ENCODE peak calls at places on chromosome 7, in ten cellular contexts. O is lower lobe of right lung, N is B cell, T is foreskin fibroblast, I is stomach, P is H1, A is cardiac muscle cell, H is GM20000, Y is PC-9, V is tibial nerve. F is an unnamed sample.
A peak's percentile ranks its signal among the peaks of the same experiment; 100 is the strongest.

GRCh38 chr7:5354460-5355279 is 69.0 kb downstream of the TNRC18 start:
- DNase-seq in O (no peak), T (peak; percentile 59), Y (no peak), I (peak; percentile 65), A (peak; percentile 72), V (no peak), H (no peak), P (no peak), N (no peak), F (peak; percentile 51)

GRCh38 chr7:78783179-78783962 is 670.1 kb downstream of the MAGI2 start:
- DNase-seq in I (no peak), Y (no peak), T (no peak), H (no peak), A (no peak), P (no peak), V (no peak), O (no peak), N (no peak), F (no peak)

GRCh38 chr7:140316165-140316661 is 82.1 kb downstream of the SLC37A3 start:
- DNase-seq in T (peak; percentile 65), O (peak; percentile 82), V (peak; percentile 39), P (no peak), H (no peak), A (no peak), N (no peak), I (peak; percentile 81), Y (peak; percentile 74), F (no peak)

GRCh38 chr7:83947260-83947659 is 247.3 kb downstream of the SEMA3A start:
- DNase-seq in V (no peak), H (peak; percentile 11), O (no peak), A (peak; percentile 18), P (no peak), I (no peak), T (no peak), N (no peak), Y (no peak), F (no peak)

GRCh38 chr7:391961-392524 is 102.1 kb downstream of the FOXL3 start:
- DNase-seq in N (no peak), P (no peak), T (no peak), H (no peak), I (peak; percentile 16), A (no peak), Y (no peak), O (peak; percentile 29), V (no peak), F (no peak)

GRCh38 chr7:80060218-80060806 is 74.3 kb upstream of the GNAI1 start:
- DNase-seq in T (peak; percentile 40), H (peak; percentile 10), A (peak; percentile 49), V (no peak), O (no peak), Y (no peak), I (no peak), N (no peak), P (no peak), F (no peak)

GRCh38 chr7:118755067-118755625 is 530.6 kb downstream of the ANKRD7 start:
- DNase-seq in Y (peak; percentile 3), I (no peak), H (no peak), T (no peak), O (no peak), P (no peak), A (no peak), V (no peak), N (no peak), F (no peak)

GRCh38 chr7:73738612-73739386 is at the start of gene ABHD11:
- DNase-seq in O (peak; percentile 97), A (peak; percentile 98), P (peak; percentile 99), I (peak; percentile 99), Y (peak; percentile 100), V (peak; percentile 98), N (peak; percentile 99), T (peak; percentile 92), H (peak; percentile 100), F (peak; percentile 99)

GRCh38 chr7:76165973-76166403 is 35.7 kb upstream of the SRRM3 start:
- DNase-seq in N (peak; percentile 23), O (no peak), V (peak; percentile 5), T (no peak), I (no peak), A (no peak), Y (no peak), P (no peak), H (no peak), F (no peak)

GRCh38 chr7:100965723-100966541 is 3.4 kb upstream of the MUC12 start:
- DNase-seq in A (peak; percentile 94), O (peak; percentile 85), N (peak; percentile 63), H (peak; percentile 97), Y (peak; percentile 92), I (peak; percentile 76), T (peak; percentile 46), V (no peak), P (peak; percentile 100), F (peak; percentile 83)

GRCh38 chr7:96901822-96902412 is 103.4 kb upstream of the DLX6 start:
- DNase-seq in V (no peak), I (no peak), A (no peak), O (no peak), N (no peak), H (no peak), T (no peak), P (no peak), Y (no peak), F (no peak)

GRCh38 chr7:24963218-24963617 is 16.8 kb downstream of the OSBPL3 start:
- DNase-seq in O (peak; percentile 62), A (no peak), P (no peak), T (peak; percentile 33), Y (no peak), I (peak; percentile 28), V (no peak), H (no peak), N (peak; percentile 81), F (no peak)

GRCh38 chr7:3154317-3154716 is 110.7 kb upstream of the CARD11 start:
- DNase-seq in P (no peak), O (no peak), A (no peak), H (no peak), V (no peak), Y (no peak), T (no peak), N (no peak), I (no peak), F (no peak)

GRCh38 chr7:116166167-116166566 is 44.2 kb upstream of the TES start:
- DNase-seq in Y (no peak), O (no peak), N (no peak), V (no peak), A (no peak), P (no peak), H (no peak), I (no peak), T (no peak), F (no peak)

GRCh38 chr7:45408407-45408737 is 165.8 kb upstream of the ADCY1 start:
- DNase-seq in I (no peak), N (no peak), H (no peak), O (no peak), P (no peak), T (no peak), Y (no peak), A (no peak), V (no peak), F (no peak)

GRCh38 chr7:89283311-89283710 is 487.8 kb upstream of the TEX47 start:
- DNase-seq in N (no peak), A (no peak), H (no peak), V (no peak), T (no peak), Y (no peak), P (no peak), I (no peak), O (no peak), F (no peak)

DNA sequence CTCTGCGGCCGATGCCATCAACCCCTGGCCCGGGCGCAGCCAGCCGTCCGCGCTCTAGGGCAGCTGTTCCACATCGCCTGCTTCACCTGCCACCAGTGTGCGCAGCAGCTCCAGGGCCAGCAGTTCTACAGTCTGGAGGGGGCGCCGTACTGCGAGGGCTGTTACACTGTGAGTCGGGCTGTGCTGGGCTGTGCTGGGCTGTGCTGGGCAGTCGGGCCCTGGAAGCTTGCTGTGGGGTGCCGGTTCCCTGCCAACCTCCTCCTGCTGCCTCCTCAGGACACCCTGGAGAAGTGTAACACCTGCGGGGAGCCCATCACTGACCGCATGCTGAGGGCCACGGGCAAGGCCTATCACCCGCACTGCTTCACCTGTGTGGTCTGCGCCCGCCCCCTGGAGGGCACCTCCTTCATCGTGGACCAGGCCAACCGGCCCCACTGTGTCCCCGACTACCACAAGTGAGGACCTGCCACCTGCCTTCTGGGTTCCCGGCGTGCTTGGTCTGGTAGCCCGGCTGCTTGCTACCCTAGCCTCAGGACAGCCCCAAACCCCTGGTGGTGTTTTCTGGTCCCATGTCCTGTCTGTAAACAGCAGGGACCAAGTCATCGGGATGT is 7.5 kb downstream of the ZYX start:
- DNase-seq in T (no peak), V (no peak), A (no peak), H (no peak), Y (no peak), N (no peak), I (no peak), O (no peak), P (peak; percentile 60), F (no peak)
- TF ChIP-seq CTCF in T (no peak), V (no peak), A (no peak), H (no peak), Y (no peak), N (no peak), I (no peak), O (no peak), P (no peak), F (no peak)

GRCh38 chr7:52005613-52006012 is 689.0 kb upstream of the COBL start:
- DNase-seq in T (no peak), H (no peak), I (no peak), P (no peak), V (no peak), N (no peak), A (no peak), Y (no peak), O (no peak), F (no peak)
- TF ChIP-seq CTCF in T (no peak), H (no peak), I (no peak), P (no peak), V (no peak), N (no peak), A (no peak), Y (no peak), O (no peak), F (no peak)

DNA sequence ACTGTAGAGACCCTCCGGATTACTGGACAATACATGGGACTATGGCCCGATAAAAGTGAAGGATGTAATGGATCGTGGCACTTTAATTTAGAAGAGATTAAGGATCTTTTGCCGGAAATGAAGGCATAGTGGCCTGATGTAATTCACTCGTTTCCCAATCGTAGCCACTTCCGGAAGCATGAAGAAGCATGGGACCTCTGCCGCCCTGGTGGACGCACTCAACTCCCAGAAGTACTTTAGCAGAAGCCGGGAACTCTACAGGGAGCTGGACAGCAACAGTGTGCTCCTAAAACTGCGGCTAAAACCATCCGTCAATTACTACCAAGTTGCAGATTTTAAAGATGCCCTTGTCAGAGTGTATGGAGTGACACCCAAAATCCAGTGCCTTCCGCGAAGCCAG is 59.6 kb upstream of the NUPR2 start:
- DNase-seq in T (no peak), N (no peak), P (no peak), O (no peak), A (no peak), V (no peak), I (no peak), H (no peak), Y (no peak), F (no peak)
- TF ChIP-seq CTCF in T (no peak), N (no peak), P (no peak), O (no peak), A (no peak), V (no peak), I (no peak), H (no peak), Y (no peak), F (no peak)

GRCh38 chr7:93097388-93097787 is 20.4 kb downstream of the SAMD9 start:
- DNase-seq in V (no peak), I (no peak), T (no peak), A (no peak), N (no peak), Y (no peak), O (no peak), P (no peak), H (no peak), F (no peak)

GRCh38 chr7:93092757-93093370 is 24.9 kb downstream of the SAMD9 start:
- DNase-seq in P (no peak), N (peak; percentile 25), Y (no peak), H (peak; percentile 18), V (no peak), I (no peak), T (peak; percentile 18), O (no peak), A (no peak), F (no peak)
- TF ChIP-seq CTCF in P (no peak), N (peak; percentile 11), Y (peak; percentile 41), H (no peak), V (no peak), I (no peak), T (peak; percentile 71), O (no peak), A (peak; percentile 59), F (no peak)